ENCODE peak calls at places on chromosomes 5 and 9, in four cellular contexts. P is stomach, Z is HepG2, V is cardiac muscle cell. B is an unnamed sample. For H3K9me3, the result is how much of the 10 kb centered on the place peaks cover.

GRCh38 chr5:87229780-87230179 is 37.9 kb upstream of the RASA1 start:
- DNase-seq in P (no peak), Z (no peak), V (no peak), B (no peak)

GRCh38 chr5:1037671-1038416 is 29.2 kb downstream of the NKD2 start:
- DNase-seq in P (no peak), Z (no peak), V (no peak), B (no peak)

GRCh38 chr5:9775339-9775738 is 145.2 kb upstream of the TAS2R1 start:
- DNase-seq in P (no peak), Z (no peak), V (peak), B (no peak)

GRCh38 chr9:96680812-96681499 is 25.8 kb upstream of the PRXL2C start:
- DNase-seq in P (no peak), Z (no peak), V (no peak), B (no peak)

GRCh38 chr9:38435526-38435925 is 11.3 kb upstream of the IGFBPL1 start:
- DNase-seq in P (no peak), Z (no peak), V (peak), B (no peak)

GRCh38 chr5:98899456-98899855 is 29.4 kb downstream of the CHD1 start:
- DNase-seq in P (no peak), Z (no peak), V (no peak), B (no peak)

GRCh38 chr9:469672-470040 is 255.0 kb downstream of the DOCK8 start:
- DNase-seq in P (peak), Z (no peak), V (no peak), B (no peak)

GRCh38 chr5:37208883-37209808 is 40.0 kb downstream of the CPLANE1 start:
- DNase-seq in P (no peak), Z (no peak), V (peak), B (no peak)

GRCh38 chr9:101582593-101582992 is 12.2 kb downstream of the PPP3R2 start:
- DNase-seq in P (no peak), Z (no peak), V (no peak), B (no peak)

GRCh38 chr9:4366649-4367330 is 66.9 kb upstream of the GLIS3 start:
- DNase-seq in P (peak), Z (peak), V (peak), B (no peak)

GRCh38 chr9:130699047-130699446 is 5.5 kb downstream of the EXOSC2 start:
- DNase-seq in P (no peak), Z (no peak), V (no peak), B (peak)

GRCh38 chr9:2362170-2362569 is 259.4 kb upstream of the VLDLR start:
- DNase-seq in P (no peak), Z (no peak), V (no peak), B (no peak)

GRCh38 chr9:103410059-103410458 is 414.9 kb downstream of the CYLC2 start:
- DNase-seq in P (no peak), Z (no peak), V (no peak), B (no peak)

GRCh38 chr5:96175090-96175489 is 213.4 kb upstream of the ELL2 start:
- DNase-seq in P (no peak), Z (no peak), V (peak), B (no peak)

GRCh38 chr5:106843812-106844416 is 826.8 kb downstream of the EFNA5 start:
- DNase-seq in P (no peak), Z (no peak), V (peak), B (no peak)

GRCh38 chr9:93390953-93391515 is 60.5 kb upstream of the FAM120A start:
- DNase-seq in P (no peak), Z (no peak), V (no peak), B (no peak)

GRCh38 chr9:130675396-130675795 is 11.0 kb downstream of the PRDM12 start:
- DNase-seq in P (no peak), Z (no peak), V (no peak), B (no peak)

GRCh38 chr5:20615888-20616563 is 628.0 kb upstream of the CDH18 start:
- DNase-seq in P (no peak), Z (no peak), V (no peak), B (no peak)

GRCh38 chr9:123267481-123268239 is 726 bp downstream of the STRBP start:
- DNase-seq in P (peak), Z (no peak), V (no peak), B (peak)

GRCh38 chr9:35847786-35848185 is 18.8 kb downstream of the TMEM8B start:
- DNase-seq in P (no peak), Z (no peak), V (no peak), B (no peak)

GRCh38 chr5:39783756-39784421 is 359.1 kb upstream of the DAB2 start:
- DNase-seq in P (no peak), Z (no peak), V (no peak), B (no peak)

GRCh38 chr5:122195784-122196394 is 66.5 kb downstream of the ZNF474 start:
- DNase-seq in P (no peak), Z (peak), V (peak), B (no peak)

GRCh38 chr5:126355940-126356339 is 67.3 kb upstream of the GRAMD2B start:
- DNase-seq in P (no peak), Z (no peak), V (no peak), B (no peak)

GRCh38 chr9:135763716-135764446 is 61.9 kb downstream of the KCNT1 start:
- DNase-seq in P (no peak), Z (no peak), V (no peak), B (no peak)
- TF ChIP-seq CTCF in P (no peak), Z (no peak), V (no peak), B (no peak)

GRCh38 chr5:173420108-173420507 is 91.9 kb upstream of the STC2 start:
- DNase-seq in P (no peak), Z (no peak), V (no peak), B (no peak)
- H3K9me3 ChIP-seq in P (under half), Z (under half), V (under half), B (under half)

GRCh38 chr5:103744159-103744558 is 181.6 kb upstream of the NUDT12 start:
- DNase-seq in P (no peak), Z (no peak), V (peak), B (no peak)

GRCh38 chr5:103743455-103743854 is 180.9 kb upstream of the NUDT12 start:
- DNase-seq in P (no peak), Z (no peak), V (no peak), B (no peak)

GRCh38 chr5:103745353-103746065 is 182.9 kb upstream of the NUDT12 start:
- DNase-seq in P (no peak), Z (no peak), V (no peak), B (no peak)

GRCh38 chr5:103741984-103742383 is 179.4 kb upstream of the NUDT12 start:
- DNase-seq in P (no peak), Z (no peak), V (no peak), B (no peak)
- TF ChIP-seq CTCF in P (no peak), Z (no peak), V (no peak), B (no peak)

DNA sequence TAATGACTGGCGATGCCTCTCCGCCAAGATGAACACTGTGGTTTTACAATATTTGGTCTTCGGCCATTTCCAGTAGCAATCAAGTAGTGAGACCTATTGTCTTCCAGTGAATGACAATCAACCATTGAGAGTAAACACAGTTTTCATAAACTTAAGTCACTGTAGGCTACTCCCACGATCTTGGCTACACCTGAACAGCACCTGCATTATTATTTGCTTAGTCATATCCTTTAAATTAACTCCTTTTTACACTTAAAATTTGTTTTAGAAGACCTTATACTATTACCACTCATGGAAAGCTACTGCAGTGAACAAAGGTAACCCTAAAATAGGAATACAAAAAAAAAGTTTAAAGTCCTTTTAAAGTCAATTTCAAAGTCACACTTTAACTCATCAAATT is 58.2 kb downstream of the ZNF354C start:
- DNase-seq in P (no peak), Z (no peak), V (no peak), B (no peak)
- H3K9me3 ChIP-seq in P (under half), Z (under half), V (under half), B (under half)

GRCh38 chr5:82174919-82175219 is 103.3 kb downstream of the RPS23 start:
- DNase-seq in P (no peak), Z (no peak), V (no peak), B (no peak)
- TF ChIP-seq CTCF in P (no peak), Z (no peak), V (no peak), B (no peak)

GRCh38 chr5:141389153-141390042 is 1.9 kb downstream of the PCDHGB4 start:
- DNase-seq in P (no peak), Z (no peak), V (no peak), B (no peak)

GRCh38 chr5:141393267-141393666 is 834 bp downstream of the PCDHGA8 start:
- DNase-seq in P (no peak), Z (no peak), V (no peak), B (no peak)

GRCh38 chr5:141384471-141385267 is 2.1 kb downstream of the PCDHGA7 start:
- DNase-seq in P (no peak), Z (no peak), V (no peak), B (no peak)

GRCh38 chr5:141392429-141393198 is at the start of gene PCDHGA8:
- DNase-seq in P (no peak), Z (no peak), V (no peak), B (no peak)

GRCh38 chr5:141388661-141389060 is 1.2 kb downstream of the PCDHGB4 start:
- DNase-seq in P (no peak), Z (no peak), V (no peak), B (no peak)
- H3K9me3 ChIP-seq in P (half or more), Z (under half), V (under half), B (under half)

DNA sequence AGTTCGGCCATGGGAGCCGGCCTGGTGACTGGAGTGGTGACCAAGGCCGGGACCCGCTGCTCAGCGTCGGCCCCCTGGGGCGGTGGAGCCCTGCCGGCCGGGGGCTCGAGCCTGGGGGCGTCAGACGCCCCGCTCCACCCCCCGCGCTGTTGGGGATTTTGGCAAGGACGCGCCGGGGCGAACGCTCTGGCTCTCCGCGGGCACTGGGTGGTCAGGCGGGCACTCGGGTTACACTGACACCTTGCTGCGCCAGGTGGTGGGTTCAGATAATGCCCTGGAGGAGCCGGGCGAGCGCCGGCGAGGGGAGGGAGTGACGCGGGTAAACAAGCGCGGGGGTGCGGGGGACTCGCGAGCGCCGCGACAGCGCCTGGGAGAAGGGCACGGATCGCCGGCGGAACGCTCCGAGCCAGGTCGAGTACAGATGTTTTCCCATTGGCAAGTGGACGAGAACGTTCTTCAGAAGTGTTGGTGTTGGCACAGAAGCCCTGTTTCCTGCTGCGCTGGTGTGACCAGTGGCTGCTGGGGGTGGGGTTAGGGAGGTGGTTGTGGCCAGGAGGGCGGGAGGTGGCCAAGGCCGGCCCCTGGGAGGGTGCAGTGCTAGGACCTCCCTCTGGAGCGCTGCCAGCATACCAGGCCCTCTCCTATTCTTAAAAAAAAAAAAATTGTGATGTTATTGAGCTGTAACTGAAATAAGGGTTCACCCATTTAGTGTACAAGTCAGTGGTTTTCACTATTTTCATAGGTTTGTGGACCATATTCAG is 773 bp downstream of the SQSTM1 start:
- DNase-seq in P (peak), Z (peak), V (peak), B (peak)
- TF ChIP-seq CTCF in P (no peak), Z (peak), V (no peak), B (no peak)

GRCh38 chr5:3380689-3381088 is 214.9 kb upstream of the IRX1 start:
- DNase-seq in P (no peak), Z (no peak), V (no peak), B (no peak)

GRCh38 chr5:3377831-3378230 is 217.8 kb upstream of the IRX1 start:
- DNase-seq in P (peak), Z (no peak), V (no peak), B (no peak)

GRCh38 chr5:3376611-3377010 is 219.0 kb upstream of the IRX1 start:
- DNase-seq in P (peak), Z (no peak), V (no peak), B (no peak)

GRCh38 chr5:3375586-3376311 is 219.9 kb upstream of the IRX1 start:
- DNase-seq in P (peak), Z (no peak), V (no peak), B (no peak)

GRCh38 chr5:3377176-3377575 is 218.5 kb upstream of the IRX1 start:
- DNase-seq in P (no peak), Z (no peak), V (no peak), B (no peak)
- H3K9me3 ChIP-seq in P (under half), Z (under half), V (under half), B (under half)

GRCh38 chr9:121929893-121930875 is 162.9 kb downstream of the TTLL11 start:
- DNase-seq in P (no peak), Z (peak), V (no peak), B (no peak)
- TF ChIP-seq CTCF in P (no peak), Z (peak), V (peak), B (no peak)